ENCODE peak calls at places on chromosomes 6 and 20, in four cellular contexts. One of them, this sample, is unnamed.
A peak's percentile ranks its signal among the peaks of the same experiment; 100 is the strongest.

GRCh38 chr6:117829594-117830319 is 77.3 kb upstream of the SLC35F1 start:
- DNase-seq in activated CD8-positive, alpha-beta T cell treated with anti-CD3 and anti-CD28 coated beads for 36 hours: no peak
- DNase-seq in dermis blood vessel endothelial cell: peak; percentile 58
- DNase-seq in CD8-positive, alpha-beta memory T cell: no peak
- DNase-seq in this sample: no peak

GRCh38 chr20:23136893-23137745 is 51.0 kb upstream of the CD93 start:
- DNase-seq in activated CD8-positive, alpha-beta T cell treated with anti-CD3 and anti-CD28 coated beads for 36 hours: no peak
- DNase-seq in dermis blood vessel endothelial cell: no peak
- DNase-seq in CD8-positive, alpha-beta memory T cell: no peak
- DNase-seq in this sample: no peak

GRCh38 chr6:72724545-72724944 is 102.7 kb downstream of the KCNQ5 start:
- DNase-seq in CD8-positive, alpha-beta memory T cell: no peak
- DNase-seq in dermis blood vessel endothelial cell: no peak
- DNase-seq in activated CD8-positive, alpha-beta T cell treated with anti-CD3 and anti-CD28 coated beads for 36 hours: no peak
- DNase-seq in this sample: no peak

GRCh38 chr20:3371757-3372156 is 35.7 kb downstream of the DNAAF9 start:
- DNase-seq in dermis blood vessel endothelial cell: no peak
- DNase-seq in CD8-positive, alpha-beta memory T cell: no peak
- DNase-seq in activated CD8-positive, alpha-beta T cell treated with anti-CD3 and anti-CD28 coated beads for 36 hours: no peak
- DNase-seq in this sample: no peak

GRCh38 chr20:47133809-47134456 is 222.6 kb downstream of the ZMYND8 start:
- DNase-seq in CD8-positive, alpha-beta memory T cell: no peak
- DNase-seq in activated CD8-positive, alpha-beta T cell treated with anti-CD3 and anti-CD28 coated beads for 36 hours: no peak
- DNase-seq in dermis blood vessel endothelial cell: no peak
- DNase-seq in this sample: no peak

GRCh38 chr20:21571841-21572690 is 58.2 kb upstream of the NKX2-2 start:
- DNase-seq in dermis blood vessel endothelial cell: peak; percentile 40
- DNase-seq in CD8-positive, alpha-beta memory T cell: no peak
- DNase-seq in activated CD8-positive, alpha-beta T cell treated with anti-CD3 and anti-CD28 coated beads for 36 hours: peak; percentile 21
- DNase-seq in this sample: no peak

GRCh38 chr6:37922563-37922962 is 103.0 kb downstream of the ZFAND3 start:
- DNase-seq in activated CD8-positive, alpha-beta T cell treated with anti-CD3 and anti-CD28 coated beads for 36 hours: no peak
- DNase-seq in dermis blood vessel endothelial cell: no peak
- DNase-seq in CD8-positive, alpha-beta memory T cell: no peak
- DNase-seq in this sample: no peak

GRCh38 chr6:31572041-31572911 is at the start of gene LTA:
- DNase-seq in CD8-positive, alpha-beta memory T cell: peak; percentile 69
- DNase-seq in activated CD8-positive, alpha-beta T cell treated with anti-CD3 and anti-CD28 coated beads for 36 hours: peak; percentile 92
- DNase-seq in dermis blood vessel endothelial cell: no peak
- DNase-seq in this sample: peak; percentile 69

GRCh38 chr6:10140824-10141223 is 274.1 kb downstream of the TFAP2A start:
- DNase-seq in dermis blood vessel endothelial cell: peak; percentile 14
- DNase-seq in CD8-positive, alpha-beta memory T cell: no peak
- DNase-seq in activated CD8-positive, alpha-beta T cell treated with anti-CD3 and anti-CD28 coated beads for 36 hours: no peak
- DNase-seq in this sample: no peak

GRCh38 chr20:38147751-38148150 is 17.3 kb downstream of the TGM2 start:
- DNase-seq in dermis blood vessel endothelial cell: no peak
- DNase-seq in CD8-positive, alpha-beta memory T cell: no peak
- DNase-seq in activated CD8-positive, alpha-beta T cell treated with anti-CD3 and anti-CD28 coated beads for 36 hours: no peak
- DNase-seq in this sample: no peak

GRCh38 chr6:100001915-100002388 is 7.9 kb upstream of the MCHR2 start:
- DNase-seq in dermis blood vessel endothelial cell: peak; percentile 68
- DNase-seq in activated CD8-positive, alpha-beta T cell treated with anti-CD3 and anti-CD28 coated beads for 36 hours: peak; percentile 43
- DNase-seq in CD8-positive, alpha-beta memory T cell: peak; percentile 3
- DNase-seq in this sample: no peak

GRCh38 chr6:39295538-39295937 is 18.7 kb downstream of the KCNK17 start:
- DNase-seq in CD8-positive, alpha-beta memory T cell: no peak
- DNase-seq in dermis blood vessel endothelial cell: no peak
- DNase-seq in activated CD8-positive, alpha-beta T cell treated with anti-CD3 and anti-CD28 coated beads for 36 hours: no peak
- DNase-seq in this sample: no peak

GRCh38 chr6:150176659-150177058 is 33.8 kb downstream of the PPP1R14C start:
- DNase-seq in activated CD8-positive, alpha-beta T cell treated with anti-CD3 and anti-CD28 coated beads for 36 hours: no peak
- DNase-seq in dermis blood vessel endothelial cell: no peak
- DNase-seq in CD8-positive, alpha-beta memory T cell: no peak
- DNase-seq in this sample: no peak

GRCh38 chr6:48092550-48093217 is 18.3 kb downstream of the PTCHD4 start:
- DNase-seq in dermis blood vessel endothelial cell: no peak
- DNase-seq in CD8-positive, alpha-beta memory T cell: no peak
- DNase-seq in activated CD8-positive, alpha-beta T cell treated with anti-CD3 and anti-CD28 coated beads for 36 hours: no peak
- DNase-seq in this sample: no peak

GRCh38 chr6:54700158-54700557 is 146.4 kb upstream of the FAM83B start:
- DNase-seq in dermis blood vessel endothelial cell: no peak
- DNase-seq in activated CD8-positive, alpha-beta T cell treated with anti-CD3 and anti-CD28 coated beads for 36 hours: no peak
- DNase-seq in CD8-positive, alpha-beta memory T cell: no peak
- DNase-seq in this sample: no peak

GRCh38 chr6:105882071-105882803 is 203.9 kb upstream of the PRDM1 start:
- DNase-seq in dermis blood vessel endothelial cell: no peak
- DNase-seq in CD8-positive, alpha-beta memory T cell: no peak
- DNase-seq in activated CD8-positive, alpha-beta T cell treated with anti-CD3 and anti-CD28 coated beads for 36 hours: no peak
- DNase-seq in this sample: no peak

GRCh38 chr6:41562633-41562975 is 16.4 kb downstream of the FOXP4 start:
- DNase-seq in CD8-positive, alpha-beta memory T cell: no peak
- DNase-seq in activated CD8-positive, alpha-beta T cell treated with anti-CD3 and anti-CD28 coated beads for 36 hours: no peak
- DNase-seq in dermis blood vessel endothelial cell: no peak
- DNase-seq in this sample: no peak

GRCh38 chr20:58743076-58743566 is 50.5 kb downstream of the NPEPL1 start:
- DNase-seq in CD8-positive, alpha-beta memory T cell: no peak
- DNase-seq in activated CD8-positive, alpha-beta T cell treated with anti-CD3 and anti-CD28 coated beads for 36 hours: no peak
- DNase-seq in dermis blood vessel endothelial cell: no peak
- DNase-seq in this sample: no peak

GRCh38 chr6:98526465-98526864 is 307.9 kb upstream of the POU3F2 start:
- DNase-seq in dermis blood vessel endothelial cell: no peak
- DNase-seq in CD8-positive, alpha-beta memory T cell: no peak
- DNase-seq in activated CD8-positive, alpha-beta T cell treated with anti-CD3 and anti-CD28 coated beads for 36 hours: no peak
- DNase-seq in this sample: no peak

GRCh38 chr6:30819287-30819917 is 64.9 kb upstream of the DDR1 start:
- DNase-seq in CD8-positive, alpha-beta memory T cell: no peak
- DNase-seq in dermis blood vessel endothelial cell: peak; percentile 36
- DNase-seq in activated CD8-positive, alpha-beta T cell treated with anti-CD3 and anti-CD28 coated beads for 36 hours: peak; percentile 92
- DNase-seq in this sample: no peak

GRCh38 chr20:36469973-36470372 is 71.3 kb upstream of the MYL9 start:
- DNase-seq in activated CD8-positive, alpha-beta T cell treated with anti-CD3 and anti-CD28 coated beads for 36 hours: no peak
- DNase-seq in dermis blood vessel endothelial cell: peak; percentile 57
- DNase-seq in CD8-positive, alpha-beta memory T cell: no peak
- DNase-seq in this sample: no peak

GRCh38 chr6:47587503-47587902 is 109.9 kb downstream of the CD2AP start:
- DNase-seq in dermis blood vessel endothelial cell: no peak
- DNase-seq in CD8-positive, alpha-beta memory T cell: no peak
- DNase-seq in activated CD8-positive, alpha-beta T cell treated with anti-CD3 and anti-CD28 coated beads for 36 hours: no peak
- DNase-seq in this sample: no peak

GRCh38 chr6:166449036-166449435 is 66.3 kb upstream of the MPC1 start:
- DNase-seq in CD8-positive, alpha-beta memory T cell: no peak
- DNase-seq in activated CD8-positive, alpha-beta T cell treated with anti-CD3 and anti-CD28 coated beads for 36 hours: no peak
- DNase-seq in dermis blood vessel endothelial cell: no peak
- DNase-seq in this sample: no peak

GRCh38 chr6:2353412-2354137 is 108.2 kb upstream of the GMDS start:
- DNase-seq in activated CD8-positive, alpha-beta T cell treated with anti-CD3 and anti-CD28 coated beads for 36 hours: peak; percentile 80
- DNase-seq in dermis blood vessel endothelial cell: peak; percentile 88
- DNase-seq in CD8-positive, alpha-beta memory T cell: peak; percentile 12
- DNase-seq in this sample: no peak

GRCh38 chr6:1068068-1068467 is 243.8 kb upstream of the FOXQ1 start:
- DNase-seq in dermis blood vessel endothelial cell: no peak
- DNase-seq in CD8-positive, alpha-beta memory T cell: no peak
- DNase-seq in activated CD8-positive, alpha-beta T cell treated with anti-CD3 and anti-CD28 coated beads for 36 hours: no peak
- DNase-seq in this sample: no peak

GRCh38 chr20:45912344-45912682 is 358 bp upstream of the PLTP start:
- DNase-seq in activated CD8-positive, alpha-beta T cell treated with anti-CD3 and anti-CD28 coated beads for 36 hours: no peak
- DNase-seq in dermis blood vessel endothelial cell: no peak
- DNase-seq in CD8-positive, alpha-beta memory T cell: no peak
- DNase-seq in this sample: no peak

GRCh38 chr6:109381007-109381746 is 1.1 kb downstream of the CD164 start:
- DNase-seq in activated CD8-positive, alpha-beta T cell treated with anti-CD3 and anti-CD28 coated beads for 36 hours: peak; percentile 37
- DNase-seq in CD8-positive, alpha-beta memory T cell: no peak
- DNase-seq in dermis blood vessel endothelial cell: no peak
- DNase-seq in this sample: no peak

GRCh38 chr6:104400844-104401243 is 458.9 kb downstream of the HACE1 start:
- DNase-seq in CD8-positive, alpha-beta memory T cell: no peak
- DNase-seq in dermis blood vessel endothelial cell: no peak
- DNase-seq in activated CD8-positive, alpha-beta T cell treated with anti-CD3 and anti-CD28 coated beads for 36 hours: no peak
- DNase-seq in this sample: no peak

GRCh38 chr6:164640946-164641345 is 668.5 kb downstream of the C6orf118 start:
- DNase-seq in activated CD8-positive, alpha-beta T cell treated with anti-CD3 and anti-CD28 coated beads for 36 hours: no peak
- DNase-seq in CD8-positive, alpha-beta memory T cell: no peak
- DNase-seq in dermis blood vessel endothelial cell: no peak
- DNase-seq in this sample: no peak

GRCh38 chr6:1950631-1951030 is 294.8 kb downstream of the GMDS start:
- DNase-seq in dermis blood vessel endothelial cell: no peak
- DNase-seq in activated CD8-positive, alpha-beta T cell treated with anti-CD3 and anti-CD28 coated beads for 36 hours: no peak
- DNase-seq in CD8-positive, alpha-beta memory T cell: no peak
- DNase-seq in this sample: no peak

GRCh38 chr6:3904518-3904917 is 55.3 kb downstream of the FAM50B start:
- DNase-seq in CD8-positive, alpha-beta memory T cell: no peak
- DNase-seq in activated CD8-positive, alpha-beta T cell treated with anti-CD3 and anti-CD28 coated beads for 36 hours: no peak
- DNase-seq in dermis blood vessel endothelial cell: no peak
- DNase-seq in this sample: no peak